ENCODE peak calls at places on chromosomes 1 and 21, in ten cellular contexts. K is effector memory CD8-positive, alpha-beta T cell; L is SK-MEL-5; X is stimulated activated CD8-positive, alpha-beta memory T cell treated with anti-CD3 and anti-CD28 coated beads, Interleukin-15, amount 100 ng/mL, for 4 hours; O is right cardiac atrium; B is NCI-H187; Q is A673; A is RPMI8226; S is epithelial cell of esophagus; T is CD8-positive, alpha-beta T cell. U is an unnamed sample.
A peak's percentile ranks its signal among the peaks of the same experiment; 100 is the strongest.

GRCh38 chr1:69504730-69505252 is 62.9 kb upstream of the LRRC7 start:
- DNase-seq in K (no peak), L (no peak), X (no peak), O (no peak), B (no peak), Q (no peak), A (no peak), S (no peak), T (no peak), U (no peak)

GRCh38 chr1:212782422-212783154 is 9.0 kb downstream of the NSL1 start:
- DNase-seq in K (no peak), L (peak; percentile 53), X (no peak), O (no peak), B (no peak), Q (peak; percentile 45), A (no peak), S (peak; percentile 46), T (no peak), U (peak; percentile 47)

GRCh38 chr1:5711079-5711478 is 281.1 kb downstream of the NPHP4 start:
- DNase-seq in K (no peak), L (no peak), X (no peak), O (no peak), B (no peak), Q (no peak), A (no peak), S (no peak), T (no peak), U (no peak)

GRCh38 chr1:15948091-15948591 is 27.8 kb downstream of the ZBTB17 start:
- DNase-seq in K (no peak), L (no peak), X (no peak), O (peak; percentile 79), B (no peak), Q (no peak), A (no peak), S (no peak), T (no peak), U (no peak)

GRCh38 chr1:172951728-172952365 is 98.9 kb downstream of the TNFSF18 start:
- DNase-seq in K (no peak), L (no peak), X (no peak), O (peak; percentile 54), B (no peak), Q (no peak), A (no peak), S (peak; percentile 94), T (no peak), U (no peak)

GRCh38 chr21:46111857-46112730 is 14.2 kb downstream of the COL6A2 start:
- DNase-seq in K (no peak), L (no peak), X (no peak), O (peak; percentile 56), B (no peak), Q (no peak), A (no peak), S (no peak), T (peak; percentile 8), U (no peak)

GRCh38 chr21:35189077-35189863 is 140.2 kb upstream of the RUNX1 start:
- DNase-seq in K (no peak), L (no peak), X (no peak), O (no peak), B (no peak), Q (no peak), A (no peak), S (no peak), T (no peak), U (no peak)

GRCh38 chr1:24379733-24380315 is 33.8 kb downstream of the STPG1 start:
- DNase-seq in K (no peak), L (no peak), X (no peak), O (no peak), B (no peak), Q (no peak), A (no peak), S (peak; percentile 98), T (no peak), U (no peak)

U was measured in pons.